ENCODE peak calls at places on chromosome 6, in six cellular contexts. One of them, this sample, is unnamed.

GRCh38 chr6:17622144-17622543 is 22.0 kb downstream of the FAM8A1 start:
- DNase-seq in mucosa of gallbladder: no peak
- DNase-seq in germinal center: no peak
- DNase-seq in ascending aorta: no peak
- DNase-seq in GM04503: no peak
- DNase-seq in HCT116: no peak
- DNase-seq in this sample: no peak

GRCh38 chr6:134564705-134565104 is 246.8 kb upstream of the SGK1 start:
- DNase-seq in ascending aorta: no peak
- DNase-seq in mucosa of gallbladder: no peak
- DNase-seq in germinal center: no peak
- DNase-seq in HCT116: no peak
- DNase-seq in GM04503: no peak
- DNase-seq in this sample: no peak

GRCh38 chr6:1983850-1984249 is 261.6 kb downstream of the GMDS start:
- DNase-seq in germinal center: no peak
- DNase-seq in HCT116: no peak
- DNase-seq in mucosa of gallbladder: no peak
- DNase-seq in GM04503: no peak
- DNase-seq in ascending aorta: no peak
- DNase-seq in this sample: no peak

GRCh38 chr6:81590314-81590691 is 162.2 kb downstream of the TENT5A start:
- DNase-seq in ascending aorta: no peak
- DNase-seq in HCT116: no peak
- DNase-seq in germinal center: no peak
- DNase-seq in mucosa of gallbladder: no peak
- DNase-seq in GM04503: no peak
- DNase-seq in this sample: no peak

GRCh38 chr6:17580518-17581048 is 19.5 kb upstream of the FAM8A1 start:
- DNase-seq in ascending aorta: no peak
- DNase-seq in GM04503: no peak
- DNase-seq in HCT116: no peak
- DNase-seq in mucosa of gallbladder: no peak
- DNase-seq in germinal center: no peak
- DNase-seq in this sample: peak

GRCh38 chr6:12385316-12385715 is 95.2 kb downstream of the EDN1 start:
- DNase-seq in germinal center: no peak
- DNase-seq in ascending aorta: no peak
- DNase-seq in HCT116: no peak
- DNase-seq in mucosa of gallbladder: no peak
- DNase-seq in GM04503: no peak
- DNase-seq in this sample: no peak

GRCh38 chr6:88952065-88952704 is 11.2 kb downstream of the RNGTT start:
- DNase-seq in germinal center: no peak
- DNase-seq in GM04503: no peak
- DNase-seq in mucosa of gallbladder: no peak
- DNase-seq in ascending aorta: no peak
- DNase-seq in HCT116: no peak
- DNase-seq in this sample: no peak

GRCh38 chr6:163151212-163151611 is 263.3 kb upstream of the QKI start:
- DNase-seq in HCT116: no peak
- DNase-seq in germinal center: no peak
- DNase-seq in mucosa of gallbladder: no peak
- DNase-seq in GM04503: no peak
- DNase-seq in ascending aorta: no peak
- DNase-seq in this sample: no peak

GRCh38 chr6:149459761-149460160 is 25.1 kb downstream of the ZC3H12D start:
- DNase-seq in GM04503: no peak
- DNase-seq in mucosa of gallbladder: no peak
- DNase-seq in ascending aorta: no peak
- DNase-seq in HCT116: no peak
- DNase-seq in germinal center: no peak
- DNase-seq in this sample: no peak

GRCh38 chr6:56168601-56169000 is 78.8 kb downstream of the COL21A1 start:
- DNase-seq in HCT116: no peak
- DNase-seq in germinal center: no peak
- DNase-seq in mucosa of gallbladder: no peak
- DNase-seq in ascending aorta: no peak
- DNase-seq in GM04503: no peak
- DNase-seq in this sample: no peak

GRCh38 chr6:95091823-95092436 is 485.4 kb upstream of the MANEA start:
- DNase-seq in mucosa of gallbladder: no peak
- DNase-seq in germinal center: peak
- DNase-seq in ascending aorta: no peak
- DNase-seq in GM04503: no peak
- DNase-seq in HCT116: peak
- DNase-seq in this sample: no peak

GRCh38 chr6:104486003-104486402 is 373.7 kb downstream of the HACE1 start:
- DNase-seq in ascending aorta: no peak
- DNase-seq in mucosa of gallbladder: no peak
- DNase-seq in HCT116: no peak
- DNase-seq in GM04503: no peak
- DNase-seq in germinal center: no peak
- DNase-seq in this sample: no peak

GRCh38 chr6:84489598-84489997 is 262.2 kb upstream of the CEP162 start:
- DNase-seq in mucosa of gallbladder: no peak
- DNase-seq in HCT116: no peak
- DNase-seq in germinal center: no peak
- DNase-seq in GM04503: no peak
- DNase-seq in ascending aorta: no peak
- DNase-seq in this sample: no peak

GRCh38 chr6:35160642-35161041 is 19.5 kb upstream of the TCP11 start:
- DNase-seq in GM04503: no peak
- DNase-seq in mucosa of gallbladder: no peak
- DNase-seq in HCT116: no peak
- DNase-seq in ascending aorta: no peak
- DNase-seq in germinal center: no peak
- DNase-seq in this sample: no peak

GRCh38 chr6:38852215-38852614 is 137.1 kb downstream of the DNAH8 start:
- DNase-seq in HCT116: no peak
- DNase-seq in germinal center: no peak
- DNase-seq in mucosa of gallbladder: no peak
- DNase-seq in GM04503: no peak
- DNase-seq in ascending aorta: no peak
- DNase-seq in this sample: no peak

GRCh38 chr6:132995432-132995831 is 181.1 kb downstream of the RPS12 start:
- DNase-seq in mucosa of gallbladder: no peak
- DNase-seq in ascending aorta: no peak
- DNase-seq in HCT116: no peak
- DNase-seq in GM04503: no peak
- DNase-seq in germinal center: no peak
- DNase-seq in this sample: no peak

GRCh38 chr6:34189806-34190503 is 44.1 kb upstream of the GRM4 start:
- DNase-seq in ascending aorta: no peak
- DNase-seq in HCT116: no peak
- DNase-seq in mucosa of gallbladder: no peak
- DNase-seq in GM04503: no peak
- DNase-seq in germinal center: no peak
- DNase-seq in this sample: no peak

GRCh38 chr6:166005846-166006592 is 161.6 kb downstream of the TBXT start:
- DNase-seq in GM04503: no peak
- DNase-seq in mucosa of gallbladder: peak
- DNase-seq in germinal center: no peak
- DNase-seq in ascending aorta: no peak
- DNase-seq in HCT116: no peak
- DNase-seq in this sample: peak

GRCh38 chr6:30972816-30973215 is 10.7 kb upstream of the MUC21 start:
- DNase-seq in GM04503: no peak
- DNase-seq in ascending aorta: no peak
- DNase-seq in mucosa of gallbladder: no peak
- DNase-seq in germinal center: no peak
- DNase-seq in HCT116: no peak
- DNase-seq in this sample: no peak

GRCh38 chr6:34373511-34373910 is 19.0 kb downstream of the NUDT3 start:
- DNase-seq in germinal center: no peak
- DNase-seq in GM04503: no peak
- DNase-seq in mucosa of gallbladder: no peak
- DNase-seq in ascending aorta: no peak
- DNase-seq in HCT116: no peak
- DNase-seq in this sample: no peak

GRCh38 chr6:10626154-10626741 is 68.2 kb downstream of the C6orf52 start:
- DNase-seq in germinal center: no peak
- DNase-seq in mucosa of gallbladder: no peak
- DNase-seq in ascending aorta: no peak
- DNase-seq in GM04503: no peak
- DNase-seq in HCT116: no peak
- DNase-seq in this sample: no peak

GRCh38 chr6:111925296-111925695 is 52.0 kb upstream of the FYN start:
- DNase-seq in ascending aorta: no peak
- DNase-seq in GM04503: no peak
- DNase-seq in mucosa of gallbladder: no peak
- DNase-seq in germinal center: no peak
- DNase-seq in HCT116: no peak
- DNase-seq in this sample: no peak

GRCh38 chr6:160774399-160774798 is 72.4 kb downstream of the PLG start:
- DNase-seq in mucosa of gallbladder: no peak
- DNase-seq in germinal center: no peak
- DNase-seq in HCT116: no peak
- DNase-seq in GM04503: no peak
- DNase-seq in ascending aorta: no peak
- DNase-seq in this sample: no peak

GRCh38 chr6:63186970-63187369 is 24.3 kb upstream of the FKBP1C start:
- DNase-seq in germinal center: no peak
- DNase-seq in HCT116: no peak
- DNase-seq in GM04503: no peak
- DNase-seq in ascending aorta: no peak
- DNase-seq in mucosa of gallbladder: no peak
- DNase-seq in this sample: no peak

GRCh38 chr6:47241742-47242482 is 67.8 kb downstream of the TNFRSF21 start:
- DNase-seq in GM04503: no peak
- DNase-seq in ascending aorta: no peak
- DNase-seq in mucosa of gallbladder: no peak
- DNase-seq in HCT116: no peak
- DNase-seq in germinal center: no peak
- DNase-seq in this sample: no peak

This sample was measured in thyroid gland.